ENCODE peak calls at places on chromosomes 11 and 22, in ten cellular contexts. I is spleen, Y is bronchial epithelial cell, Z is A549, R is fibroblast of lung, Q is psoas muscle, S is AG10803, N is ovary, P is neural progenitor cell, F is WERI-Rb-1. J is an unnamed sample.

GRCh38 chr11:107587306-107587979 is 3.5 kb upstream of the ELMOD1 start:
- DNase-seq in R (peak; percentile 58), Q (no peak), I (no peak), F (no peak), P (no peak), N (no peak), Z (no peak), S (peak; percentile 72), Y (peak; percentile 50), J (peak; percentile 94)

GRCh38 chr11:86955111-86955673 is at the start of gene FZD4:
- DNase-seq in Y (peak; percentile 49), P (peak; percentile 97), R (peak; percentile 82), F (peak; percentile 90), S (peak; percentile 86), Q (peak; percentile 96), I (peak; percentile 91), Z (peak; percentile 88), N (peak; percentile 93), J (peak; percentile 89)

GRCh38 chr11:101863361-101863760 is 51.4 kb upstream of the CEP126 start:
- DNase-seq in Z (no peak), Q (no peak), F (no peak), S (peak; percentile 85), R (peak; percentile 33), N (no peak), P (no peak), I (no peak), Y (peak; percentile 66), J (peak; percentile 37)

GRCh38 chr11:92596596-92597317 is 372.1 kb downstream of the FAT3 start:
- DNase-seq in Q (no peak), F (no peak), P (no peak), N (no peak), R (no peak), Z (no peak), S (peak; percentile 18), Y (peak; percentile 23), I (no peak), J (no peak)

GRCh38 chr11:88169481-88169880 is 5.8 kb downstream of the RAB38 start:
- DNase-seq in P (no peak), R (peak; percentile 27), F (no peak), Z (no peak), Q (no peak), Y (peak; percentile 67), S (peak; percentile 48), I (no peak), N (no peak), J (no peak)

GRCh38 chr11:70547821-70548670 is 149.7 kb downstream of the CTTN start:
- DNase-seq in Q (peak; percentile 39), F (peak; percentile 53), P (no peak), Y (no peak), I (peak; percentile 76), S (no peak), Z (no peak), R (no peak), N (no peak), J (no peak)

GRCh38 chr11:5380740-5381342 is 2.8 kb upstream of the OR51M1 start:
- DNase-seq in Y (peak; percentile 58), R (peak; percentile 79), N (no peak), Q (no peak), I (no peak), P (peak; percentile 83), F (peak; percentile 56), Z (peak; percentile 63), S (peak; percentile 73), J (peak; percentile 71)

GRCh38 chr11:75140269-75141138 is 10.4 kb upstream of the SLCO2B1 start:
- DNase-seq in R (peak; percentile 26), S (peak; percentile 13), Z (peak; percentile 55), Y (peak; percentile 8), F (peak; percentile 72), P (peak; percentile 69), N (peak; percentile 41), Q (peak; percentile 76), I (peak; percentile 91), J (peak; percentile 27)

GRCh38 chr11:15569626-15570025 is 454.9 kb downstream of the INSC start:
- DNase-seq in P (no peak), Q (no peak), R (no peak), F (no peak), I (no peak), Y (no peak), S (no peak), N (no peak), Z (no peak), J (no peak)

GRCh38 chr22:39253427-39254070 is 8.8 kb upstream of the PDGFB start:
- DNase-seq in R (peak; percentile 84), N (peak; percentile 60), S (peak; percentile 67), F (no peak), Z (peak; percentile 81), Y (peak; percentile 88), P (no peak), Q (peak; percentile 87), I (no peak), J (peak; percentile 84)

GRCh38 chr11:20790622-20791021 is 121.2 kb downstream of the NELL1 start:
- DNase-seq in Q (no peak), Y (no peak), S (no peak), R (no peak), Z (no peak), F (peak; percentile 10), P (peak; percentile 46), N (no peak), I (no peak), J (no peak)

GRCh38 chr11:36774603-36775002 is 176.6 kb upstream of the RAG2 start:
- DNase-seq in R (peak; percentile 45), F (no peak), P (no peak), S (peak; percentile 82), I (no peak), Z (no peak), Q (no peak), Y (peak; percentile 84), N (no peak), J (peak; percentile 3)

GRCh38 chr11:57800444-57801184 is 39.0 kb downstream of the CTNND1 start:
- DNase-seq in Y (peak; percentile 98), N (no peak), R (peak; percentile 77), Z (peak; percentile 95), S (peak; percentile 76), P (peak; percentile 83), I (no peak), Q (no peak), F (peak; percentile 15), J (peak; percentile 78)

GRCh38 chr11:65491614-65492386 is 7.0 kb upstream of the MALAT1 start:
- DNase-seq in Z (peak; percentile 96), I (no peak), F (peak; percentile 68), P (peak; percentile 86), Y (peak; percentile 83), Q (peak; percentile 92), S (peak; percentile 99), N (peak; percentile 70), R (peak; percentile 94), J (peak; percentile 95)

DNA sequence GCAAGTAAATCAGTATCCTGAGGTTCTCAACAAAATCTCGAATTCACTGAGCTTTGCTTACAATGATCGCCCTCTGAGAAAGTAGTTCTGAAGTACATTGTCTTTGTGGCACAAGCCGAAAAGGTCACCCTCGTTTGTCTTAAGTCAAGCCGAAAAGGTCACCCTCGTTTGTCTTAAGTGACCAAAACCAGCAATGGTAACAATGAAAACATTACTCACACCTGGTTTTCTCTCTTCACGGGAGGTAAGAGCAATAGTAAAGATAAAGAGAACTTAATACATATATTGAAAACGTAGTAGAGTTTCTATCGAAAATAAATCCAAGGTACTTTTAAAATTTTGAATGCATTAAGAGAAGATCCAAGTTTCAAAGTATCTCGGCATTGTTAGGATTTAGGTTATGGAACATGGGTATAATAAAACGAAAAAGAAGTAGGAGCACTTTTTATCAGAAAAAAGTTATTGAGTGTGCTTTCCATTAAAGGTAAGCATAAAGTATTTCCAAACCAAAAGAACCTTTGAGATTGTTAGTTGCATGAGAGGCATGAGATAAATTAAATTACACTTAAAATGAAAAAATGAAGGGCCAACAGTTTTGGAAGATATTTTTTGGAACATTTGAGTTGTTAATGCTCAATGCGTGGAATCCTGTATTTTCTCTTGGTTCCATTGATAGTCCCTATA is 1.2 kb downstream of the BARX2 start:
- DNase-seq in F (no peak), Q (no peak), Z (no peak), I (no peak), N (no peak), S (no peak), Y (no peak), P (peak; percentile 80), R (peak; percentile 10), J (no peak)
- H3K4me3 ChIP-seq in F (no peak overlapping the region), Q (no peak overlapping the region), Z (no peak overlapping the region), I (no peak overlapping the region), N (no peak overlapping the region), S (no peak overlapping the region), Y (peak overlapping the region; percentile 51), P (no peak overlapping the region), R (no peak overlapping the region), J (no peak overlapping the region)

GRCh38 chr22:17820879-17821439 is 46.7 kb upstream of the BID start:
- DNase-seq in S (no peak), Y (no peak), I (no peak), Z (no peak), F (no peak), Q (no peak), N (no peak), R (no peak), P (no peak), J (no peak)
- TF ChIP-seq CTCF in S (no peak), Y (no peak), I (no peak), Z (no peak), F (no peak), Q (no peak), N (no peak), R (no peak), P (no peak), J (no peak)

DNA sequence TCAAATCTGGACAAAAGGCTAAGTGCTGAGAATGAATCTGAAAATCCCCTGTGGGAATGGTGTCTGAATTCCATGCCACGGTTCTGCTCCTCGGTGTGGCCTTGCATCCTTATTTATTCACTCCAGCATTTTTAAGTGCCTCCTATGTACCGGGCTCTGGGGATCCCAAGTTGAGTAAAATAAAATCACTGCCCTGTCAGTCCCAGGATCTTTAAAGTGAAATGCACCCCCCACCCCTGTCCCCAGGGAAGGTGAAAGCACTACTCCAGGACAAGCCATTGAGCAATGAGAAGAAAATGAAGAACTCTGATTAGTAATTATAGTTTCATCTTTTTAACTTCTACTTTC is 3.3 kb downstream of the LGR4 start:
- DNase-seq in Y (no peak), F (no peak), S (no peak), Z (no peak), P (no peak), I (no peak), Q (no peak), N (no peak), R (no peak), J (no peak)
- H3K4me3 ChIP-seq in Y (peak overlapping the region; percentile 19), F (no peak overlapping the region), S (no peak overlapping the region), Z (peak overlapping the region; percentile 89), P (peak overlapping the region; percentile 85), I (no peak overlapping the region), Q (peak overlapping the region; percentile 15), N (peak overlapping the region; percentile 4), R (peak overlapping the region; percentile 14), J (no peak overlapping the region)

DNA sequence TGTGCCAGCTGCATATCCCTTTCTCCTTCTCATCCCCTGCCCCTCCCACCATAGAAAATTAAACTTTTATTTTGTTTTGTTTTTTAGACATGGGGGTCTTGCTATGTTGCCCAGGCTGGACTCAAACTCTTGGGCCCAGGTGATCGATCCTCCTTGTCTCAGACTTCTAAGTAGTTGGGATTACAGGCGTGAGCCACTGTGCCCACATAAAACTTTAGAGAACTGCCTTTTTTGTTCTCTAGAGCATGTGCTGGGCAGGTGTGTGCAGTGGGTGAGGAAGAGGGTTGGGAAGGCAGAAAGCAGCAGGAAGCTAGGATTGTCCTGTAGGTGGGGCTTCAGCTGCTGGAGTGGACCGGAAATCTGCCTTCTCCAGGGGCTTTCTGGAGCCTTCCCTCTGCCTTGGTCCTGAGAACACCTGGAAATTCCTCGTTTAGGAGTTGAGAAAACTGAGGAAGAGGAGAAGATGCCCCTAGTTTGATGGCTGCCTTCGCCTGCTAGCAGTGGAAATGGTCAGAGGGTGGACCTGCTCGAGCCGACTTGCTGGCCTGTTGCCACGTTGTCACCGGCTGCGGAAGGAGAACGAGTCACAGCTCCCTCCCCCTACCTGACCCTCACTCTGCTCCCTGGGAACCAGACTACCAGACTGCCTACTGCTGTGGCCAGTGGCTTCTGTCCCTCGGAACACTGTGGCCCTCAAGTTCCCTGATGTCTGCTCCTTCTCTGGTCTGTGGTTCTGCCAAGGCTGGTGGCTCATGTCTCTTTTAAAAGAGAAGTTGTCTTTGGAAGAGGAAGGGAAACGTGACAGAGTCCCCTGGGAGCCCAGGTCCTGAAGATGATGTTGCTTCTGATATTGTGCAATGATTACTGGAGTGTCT is 4.0 kb downstream of the ST14 start:
- DNase-seq in S (no peak), Z (peak; percentile 19), I (no peak), R (no peak), Q (no peak), Y (peak; percentile 44), N (no peak), F (no peak), P (no peak), J (no peak)
- TF ChIP-seq CTCF in S (no peak), Z (no peak), I (no peak), R (no peak), Q (no peak), Y (peak; percentile 39), N (no peak), F (no peak), P (no peak), J (peak; percentile 8)

J was measured in fibroblast of villous mesenchyme.